ENCODE peak calls at places on chromosome 19, in six cellular contexts. One of them, this sample, is unnamed.

GRCh38 chr19:41299755-41300089 is 10.2 kb upstream of the CCDC97 start:
- DNase-seq in tibial artery: peak; percentile 84
- DNase-seq in aorta: peak; percentile 75
- DNase-seq in cardiac muscle cell: peak; percentile 78
- DNase-seq in OCI-LY7: no peak
- DNase-seq in neuronal stem cell: no peak
- DNase-seq in this sample: peak; percentile 43

GRCh38 chr19:39824143-39825092 is 9.5 kb downstream of the DYRK1B start:
- DNase-seq in tibial artery: peak; percentile 94
- DNase-seq in aorta: peak; percentile 93
- DNase-seq in cardiac muscle cell: peak; percentile 95
- DNase-seq in OCI-LY7: peak; percentile 33
- DNase-seq in neuronal stem cell: peak; percentile 87
- DNase-seq in this sample: peak; percentile 82

GRCh38 chr19:9453953-9454352 is 18.6 kb upstream of the ZNF266 start:
- DNase-seq in tibial artery: no peak
- DNase-seq in aorta: no peak
- DNase-seq in cardiac muscle cell: no peak
- DNase-seq in OCI-LY7: no peak
- DNase-seq in neuronal stem cell: no peak
- DNase-seq in this sample: no peak

GRCh38 chr19:45820413-45821102 is 5.5 kb upstream of the RSPH6A start:
- DNase-seq in tibial artery: no peak
- DNase-seq in aorta: no peak
- DNase-seq in cardiac muscle cell: no peak
- DNase-seq in OCI-LY7: no peak
- DNase-seq in neuronal stem cell: no peak
- DNase-seq in this sample: no peak

GRCh38 chr19:955803-956746 is 28.1 kb upstream of the WDR18 start:
- DNase-seq in tibial artery: no peak
- DNase-seq in aorta: no peak
- DNase-seq in cardiac muscle cell: no peak
- DNase-seq in OCI-LY7: no peak
- DNase-seq in neuronal stem cell: peak; percentile 90
- DNase-seq in this sample: no peak

GRCh38 chr19:41009700-41010235 is 18.7 kb downstream of the CYP2B6 start:
- DNase-seq in tibial artery: no peak
- DNase-seq in aorta: no peak
- DNase-seq in cardiac muscle cell: no peak
- DNase-seq in OCI-LY7: no peak
- DNase-seq in neuronal stem cell: no peak
- DNase-seq in this sample: no peak

GRCh38 chr19:35063940-35064818 is 22.7 kb downstream of the HPN start:
- DNase-seq in tibial artery: no peak
- DNase-seq in aorta: no peak
- DNase-seq in cardiac muscle cell: peak; percentile 51
- DNase-seq in OCI-LY7: no peak
- DNase-seq in neuronal stem cell: no peak
- DNase-seq in this sample: no peak

GRCh38 chr19:18848860-18849661 is 17.3 kb downstream of the UPF1 start:
- DNase-seq in tibial artery: peak; percentile 91
- DNase-seq in aorta: peak; percentile 88
- DNase-seq in cardiac muscle cell: peak; percentile 82
- DNase-seq in OCI-LY7: no peak
- DNase-seq in neuronal stem cell: no peak
- DNase-seq in this sample: no peak

GRCh38 chr19:5695649-5696195 is 5.6 kb downstream of the RPL36 start:
- DNase-seq in tibial artery: no peak
- DNase-seq in aorta: no peak
- DNase-seq in cardiac muscle cell: no peak
- DNase-seq in OCI-LY7: no peak
- DNase-seq in neuronal stem cell: no peak
- DNase-seq in this sample: no peak

GRCh38 chr19:5615756-5616327 is 6.7 kb downstream of the SAFB2 start:
- DNase-seq in tibial artery: peak; percentile 44
- DNase-seq in aorta: no peak
- DNase-seq in cardiac muscle cell: no peak
- DNase-seq in OCI-LY7: no peak
- DNase-seq in neuronal stem cell: no peak
- DNase-seq in this sample: no peak

GRCh38 chr19:14565298-14565679 is 6.6 kb downstream of the NDUFB7 start:
- DNase-seq in tibial artery: no peak
- DNase-seq in aorta: no peak
- DNase-seq in cardiac muscle cell: no peak
- DNase-seq in OCI-LY7: no peak
- DNase-seq in neuronal stem cell: no peak
- DNase-seq in this sample: no peak

GRCh38 chr19:46413262-46414031 is at the start of gene CCDC8:
- DNase-seq in tibial artery: peak; percentile 93
- DNase-seq in aorta: peak; percentile 92
- DNase-seq in cardiac muscle cell: peak; percentile 99
- DNase-seq in OCI-LY7: no peak
- DNase-seq in neuronal stem cell: peak; percentile 91
- DNase-seq in this sample: no peak

GRCh38 chr19:41795031-41795461 is 1.3 kb upstream of the CEACAM3 start:
- DNase-seq in tibial artery: no peak
- DNase-seq in aorta: no peak
- DNase-seq in cardiac muscle cell: peak; percentile 41
- DNase-seq in OCI-LY7: peak; percentile 73
- DNase-seq in neuronal stem cell: peak; percentile 30
- DNase-seq in this sample: no peak

GRCh38 chr19:10009269-10009665 is 1.0 kb downstream of the COL5A3 start:
- DNase-seq in tibial artery: peak; percentile 75
- DNase-seq in aorta: peak; percentile 89
- DNase-seq in cardiac muscle cell: peak; percentile 91
- DNase-seq in OCI-LY7: no peak
- DNase-seq in neuronal stem cell: peak; percentile 70
- DNase-seq in this sample: peak; percentile 70

GRCh38 chr19:33957804-33958203 is 161.1 kb downstream of the KCTD15 start:
- DNase-seq in tibial artery: peak; percentile 20
- DNase-seq in aorta: no peak
- DNase-seq in cardiac muscle cell: no peak
- DNase-seq in OCI-LY7: no peak
- DNase-seq in neuronal stem cell: no peak
- DNase-seq in this sample: no peak

GRCh38 chr19:13634658-13635057 is 128.4 kb upstream of the CACNA1A start:
- DNase-seq in tibial artery: no peak
- DNase-seq in aorta: no peak
- DNase-seq in cardiac muscle cell: no peak
- DNase-seq in OCI-LY7: no peak
- DNase-seq in neuronal stem cell: no peak
- DNase-seq in this sample: no peak

GRCh38 chr19:13978306-13978705 is 26.0 kb downstream of the DCAF15 start:
- DNase-seq in tibial artery: peak; percentile 93
- DNase-seq in aorta: peak; percentile 93
- DNase-seq in cardiac muscle cell: peak; percentile 77
- DNase-seq in OCI-LY7: peak; percentile 45
- DNase-seq in neuronal stem cell: peak; percentile 85
- DNase-seq in this sample: no peak

GRCh38 chr19:17309962-17310461 is 649 bp downstream of the DDA1 start:
- DNase-seq in tibial artery: no peak
- DNase-seq in aorta: no peak
- DNase-seq in cardiac muscle cell: no peak
- DNase-seq in OCI-LY7: no peak
- DNase-seq in neuronal stem cell: no peak
- DNase-seq in this sample: no peak

GRCh38 chr19:343941-344624 is 513 bp downstream of the MIER2 start:
- DNase-seq in tibial artery: no peak
- DNase-seq in aorta: peak; percentile 79
- DNase-seq in cardiac muscle cell: peak; percentile 19
- DNase-seq in OCI-LY7: peak; percentile 37
- DNase-seq in neuronal stem cell: peak; percentile 39
- DNase-seq in this sample: no peak

DNA sequence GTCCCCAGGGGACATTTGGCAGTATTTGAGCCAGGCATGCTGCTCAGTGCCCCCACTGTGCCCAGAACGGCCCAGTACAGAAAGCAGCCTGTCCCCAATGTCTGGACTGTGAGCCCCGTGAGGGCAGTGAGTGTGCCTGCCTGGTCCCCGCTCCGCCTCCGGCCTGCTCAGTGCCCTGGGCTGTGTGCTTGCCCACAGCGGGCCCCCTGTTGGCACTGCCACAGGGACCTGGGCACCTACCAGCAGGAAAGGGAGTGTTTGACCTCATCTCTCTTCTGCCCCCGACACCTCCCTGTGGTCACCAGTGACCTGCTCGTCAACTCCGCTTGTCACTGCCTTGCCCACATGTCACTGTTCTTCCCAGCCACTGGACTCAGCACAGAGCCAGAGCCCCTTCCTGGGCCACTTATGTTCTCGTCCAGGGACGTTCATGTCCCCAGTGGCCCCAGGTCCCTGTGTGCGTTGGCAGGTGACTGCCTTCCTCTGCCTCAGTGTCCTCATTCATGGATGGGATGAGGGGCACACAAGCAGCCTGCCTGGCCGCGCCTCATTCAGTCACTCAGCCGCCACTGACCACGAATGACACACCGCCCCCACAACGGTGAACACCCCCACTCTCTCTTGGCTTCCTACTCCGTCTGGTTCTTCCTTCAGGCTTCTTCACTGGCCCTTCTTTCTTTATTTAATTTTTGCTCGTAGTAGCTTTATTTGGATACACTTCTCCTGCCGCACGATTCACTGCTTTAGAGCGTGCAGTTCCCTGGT is 2.8 kb downstream of the FZR1 start:
- DNase-seq in tibial artery: no peak
- DNase-seq in aorta: no peak
- DNase-seq in cardiac muscle cell: no peak
- DNase-seq in OCI-LY7: no peak
- DNase-seq in neuronal stem cell: no peak
- DNase-seq in this sample: no peak
- H3K9me3 ChIP-seq in tibial artery: no peaks in the 10 kb centered on the region
- H3K9me3 ChIP-seq in aorta: no peaks in the 10 kb centered on the region
- H3K9me3 ChIP-seq in cardiac muscle cell: no peaks in the 10 kb centered on the region
- H3K9me3 ChIP-seq in OCI-LY7: no peaks in the 10 kb centered on the region
- H3K9me3 ChIP-seq in neuronal stem cell: no peaks in the 10 kb centered on the region
- H3K9me3 ChIP-seq in this sample: no peaks in the 10 kb centered on the region

DNA sequence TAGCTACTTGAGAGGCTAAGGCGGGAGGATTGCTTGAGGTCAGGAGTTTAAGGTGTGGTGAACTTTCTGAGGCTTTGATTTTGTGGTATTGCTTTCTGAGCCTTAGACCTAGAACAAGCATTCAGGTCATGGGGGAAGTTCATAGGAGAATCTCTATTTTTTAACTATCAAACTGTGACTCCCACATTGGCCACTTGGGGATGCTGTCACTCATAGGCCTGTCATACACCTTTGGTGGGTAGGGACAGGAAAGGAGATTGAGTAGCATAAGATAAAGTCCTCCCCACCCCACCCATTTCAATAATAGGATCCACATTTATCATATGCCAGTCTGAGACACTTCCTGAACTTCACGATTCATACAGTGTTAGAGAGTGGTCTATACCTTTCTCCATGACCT is 41.9 kb upstream of the PSG2 start:
- DNase-seq in tibial artery: no peak
- DNase-seq in aorta: no peak
- DNase-seq in cardiac muscle cell: no peak
- DNase-seq in OCI-LY7: no peak
- DNase-seq in neuronal stem cell: no peak
- DNase-seq in this sample: no peak
- H3K9me3 ChIP-seq in tibial artery: no peaks in the 10 kb centered on the region
- H3K9me3 ChIP-seq in aorta: no peaks in the 10 kb centered on the region
- H3K9me3 ChIP-seq in cardiac muscle cell: no peaks in the 10 kb centered on the region
- H3K9me3 ChIP-seq in OCI-LY7: no peaks in the 10 kb centered on the region
- H3K9me3 ChIP-seq in neuronal stem cell: no peaks in the 10 kb centered on the region
- H3K9me3 ChIP-seq in this sample: no peaks in the 10 kb centered on the region

GRCh38 chr19:58047672-58048071 is 11.4 kb upstream of the ZNF135 start:
- DNase-seq in tibial artery: no peak
- DNase-seq in aorta: no peak
- DNase-seq in cardiac muscle cell: no peak
- DNase-seq in OCI-LY7: no peak
- DNase-seq in neuronal stem cell: no peak
- DNase-seq in this sample: no peak

GRCh38 chr19:58044886-58045285 is 11.1 kb downstream of the ZSCAN1 start:
- DNase-seq in tibial artery: no peak
- DNase-seq in aorta: no peak
- DNase-seq in cardiac muscle cell: no peak
- DNase-seq in OCI-LY7: no peak
- DNase-seq in neuronal stem cell: no peak
- DNase-seq in this sample: no peak

GRCh38 chr19:58046856-58047255 is 12.2 kb upstream of the ZNF135 start:
- DNase-seq in tibial artery: no peak
- DNase-seq in aorta: no peak
- DNase-seq in cardiac muscle cell: no peak
- DNase-seq in OCI-LY7: no peak
- DNase-seq in neuronal stem cell: no peak
- DNase-seq in this sample: no peak

GRCh38 chr19:58044391-58044790 is 10.6 kb downstream of the ZSCAN1 start:
- DNase-seq in tibial artery: no peak
- DNase-seq in aorta: no peak
- DNase-seq in cardiac muscle cell: no peak
- DNase-seq in OCI-LY7: no peak
- DNase-seq in neuronal stem cell: no peak
- DNase-seq in this sample: no peak

DNA sequence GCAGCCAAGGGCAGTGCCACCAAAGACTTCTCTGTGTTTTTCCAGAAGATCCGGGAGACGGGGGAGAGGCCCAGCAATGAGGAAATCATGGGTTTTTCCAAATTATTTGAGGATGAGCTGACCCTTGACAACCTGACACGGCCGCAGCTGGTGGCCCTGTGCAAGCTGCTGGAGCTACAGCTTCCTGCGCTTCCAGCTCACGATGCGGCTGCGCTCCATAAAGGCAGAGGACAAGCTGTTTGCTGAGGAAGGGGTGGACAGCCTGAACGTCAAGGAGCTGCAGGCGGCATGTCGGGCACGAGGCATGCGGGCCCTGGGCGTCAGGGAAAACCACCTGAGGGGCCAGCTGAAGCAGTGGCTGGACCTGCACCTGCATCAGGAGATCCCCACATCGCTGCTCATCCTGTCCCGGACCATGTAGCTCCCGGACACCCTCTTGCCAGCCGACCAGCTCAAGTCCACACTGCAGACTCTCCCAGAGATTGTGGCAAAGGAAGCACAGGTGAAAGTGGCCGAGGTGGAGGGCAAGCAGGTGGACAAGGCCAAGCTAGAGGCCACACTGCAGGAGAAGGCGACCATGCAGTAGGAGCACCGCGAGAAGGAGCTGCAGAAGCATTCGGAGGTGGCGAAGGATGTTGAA is 11.7 kb downstream of the ZSCAN1 start:
- DNase-seq in tibial artery: no peak
- DNase-seq in aorta: no peak
- DNase-seq in cardiac muscle cell: no peak
- DNase-seq in OCI-LY7: no peak
- DNase-seq in neuronal stem cell: no peak
- DNase-seq in this sample: no peak
- H3K9me3 ChIP-seq in tibial artery: peaks cover 93% of the 10 kb centered on the region
- H3K9me3 ChIP-seq in aorta: peaks cover 33% of the 10 kb centered on the region
- H3K9me3 ChIP-seq in cardiac muscle cell: no peaks in the 10 kb centered on the region
- H3K9me3 ChIP-seq in OCI-LY7: no peaks in the 10 kb centered on the region
- H3K9me3 ChIP-seq in neuronal stem cell: peaks cover 49% of the 10 kb centered on the region
- H3K9me3 ChIP-seq in this sample: no peaks in the 10 kb centered on the region

GRCh38 chr19:52066258-52066866 is 17.7 kb upstream of the ZNF432 start:
- DNase-seq in tibial artery: no peak
- DNase-seq in aorta: no peak
- DNase-seq in cardiac muscle cell: no peak
- DNase-seq in OCI-LY7: no peak
- DNase-seq in neuronal stem cell: no peak
- DNase-seq in this sample: no peak
- H3K9me3 ChIP-seq in tibial artery: peaks cover 81% of the 10 kb centered on the region
- H3K9me3 ChIP-seq in aorta: peaks cover 34% of the 10 kb centered on the region
- H3K9me3 ChIP-seq in cardiac muscle cell: peaks cover 15% of the 10 kb centered on the region
- H3K9me3 ChIP-seq in OCI-LY7: peaks cover 12% of the 10 kb centered on the region
- H3K9me3 ChIP-seq in neuronal stem cell: peaks cover 90% of the 10 kb centered on the region
- H3K9me3 ChIP-seq in this sample: peaks cover 69% of the 10 kb centered on the region

GRCh38 chr19:24098359-24098758 is 11.4 kb downstream of the ZNF254 start:
- DNase-seq in tibial artery: no peak
- DNase-seq in aorta: no peak
- DNase-seq in cardiac muscle cell: no peak
- DNase-seq in OCI-LY7: no peak
- DNase-seq in neuronal stem cell: no peak
- DNase-seq in this sample: no peak
- H3K9me3 ChIP-seq in tibial artery: no peaks in the 10 kb centered on the region
- H3K9me3 ChIP-seq in aorta: no peaks in the 10 kb centered on the region
- H3K9me3 ChIP-seq in cardiac muscle cell: no peaks in the 10 kb centered on the region
- H3K9me3 ChIP-seq in OCI-LY7: peaks cover 23% of the 10 kb centered on the region
- H3K9me3 ChIP-seq in neuronal stem cell: peaks cover 52% of the 10 kb centered on the region
- H3K9me3 ChIP-seq in this sample: peaks cover 4% of the 10 kb centered on the region

This sample was measured in T-helper 17 cell.